ENCODE peak calls at places on chromosome 14, in five cellular contexts. One of them, this sample, is unnamed.

GRCh38 chr14:44497148-44497547 is 9.9 kb downstream of the FSCB start:
- DNase-seq in transverse colon: no peak
- DNase-seq in Panc1: no peak
- DNase-seq in AG04450: no peak
- DNase-seq in breast epithelium: no peak
- DNase-seq in this sample: no peak

GRCh38 chr14:70317969-70318634 is 41.4 kb downstream of the COX16 start:
- DNase-seq in transverse colon: peak; percentile 29
- DNase-seq in breast epithelium: no peak
- DNase-seq in AG04450: peak; percentile 20
- DNase-seq in Panc1: peak; percentile 12
- DNase-seq in this sample: no peak

GRCh38 chr14:78637489-78637888 is 467.3 kb downstream of the NRXN3 start:
- DNase-seq in transverse colon: no peak
- DNase-seq in Panc1: no peak
- DNase-seq in breast epithelium: no peak
- DNase-seq in AG04450: no peak
- DNase-seq in this sample: no peak

GRCh38 chr14:80959448-80960006 is 4.1 kb downstream of the TSHR start:
- DNase-seq in Panc1: no peak
- DNase-seq in breast epithelium: no peak
- DNase-seq in transverse colon: peak; percentile 46
- DNase-seq in AG04450: no peak
- DNase-seq in this sample: no peak

GRCh38 chr14:102418169-102418852 is 55.6 kb downstream of the TECPR2 start:
- DNase-seq in Panc1: no peak
- DNase-seq in AG04450: no peak
- DNase-seq in breast epithelium: no peak
- DNase-seq in transverse colon: no peak
- DNase-seq in this sample: no peak

GRCh38 chr14:37195327-37195726 is 2.4 kb upstream of the MIPOL1 start:
- DNase-seq in AG04450: peak; percentile 21
- DNase-seq in transverse colon: no peak
- DNase-seq in Panc1: no peak
- DNase-seq in breast epithelium: no peak
- DNase-seq in this sample: no peak

GRCh38 chr14:50038398-50039119 is 77.8 kb downstream of the VCPKMT start:
- DNase-seq in AG04450: peak; percentile 74
- DNase-seq in transverse colon: no peak
- DNase-seq in breast epithelium: no peak
- DNase-seq in Panc1: peak; percentile 67
- DNase-seq in this sample: no peak

GRCh38 chr14:34682787-34683321 is 31.5 kb downstream of the CFL2 start:
- DNase-seq in AG04450: no peak
- DNase-seq in Panc1: no peak
- DNase-seq in transverse colon: no peak
- DNase-seq in breast epithelium: no peak
- DNase-seq in this sample: no peak

GRCh38 chr14:71714225-71714624 is 218.0 kb upstream of the RGS6 start:
- DNase-seq in transverse colon: no peak
- DNase-seq in AG04450: no peak
- DNase-seq in Panc1: no peak
- DNase-seq in breast epithelium: no peak
- DNase-seq in this sample: no peak

GRCh38 chr14:28779416-28779941 is 12.9 kb downstream of the FOXG1 start:
- DNase-seq in Panc1: no peak
- DNase-seq in breast epithelium: no peak
- DNase-seq in AG04450: no peak
- DNase-seq in transverse colon: no peak
- DNase-seq in this sample: no peak

GRCh38 chr14:77208266-77208978 is 26.8 kb downstream of the TMEM63C start:
- DNase-seq in transverse colon: peak; percentile 64
- DNase-seq in AG04450: peak; percentile 33
- DNase-seq in Panc1: no peak
- DNase-seq in breast epithelium: peak; percentile 70
- DNase-seq in this sample: no peak

GRCh38 chr14:73491256-73491976 is 683 bp downstream of the RIOX1 start:
- DNase-seq in AG04450: peak; percentile 8
- DNase-seq in breast epithelium: no peak
- DNase-seq in Panc1: no peak
- DNase-seq in transverse colon: peak; percentile 79
- DNase-seq in this sample: peak; percentile 72

GRCh38 chr14:51677276-51677675 is 25.6 kb downstream of the FRMD6 start:
- DNase-seq in AG04450: peak; percentile 38
- DNase-seq in transverse colon: no peak
- DNase-seq in breast epithelium: no peak
- DNase-seq in Panc1: no peak
- DNase-seq in this sample: no peak

GRCh38 chr14:51422704-51423103 is 182.7 kb downstream of the TMX1 start:
- DNase-seq in AG04450: no peak
- DNase-seq in Panc1: no peak
- DNase-seq in transverse colon: no peak
- DNase-seq in breast epithelium: no peak
- DNase-seq in this sample: no peak

GRCh38 chr14:44914849-44915248 is 46.9 kb downstream of the KLHL28 start:
- DNase-seq in transverse colon: no peak
- DNase-seq in Panc1: no peak
- DNase-seq in breast epithelium: no peak
- DNase-seq in AG04450: no peak
- DNase-seq in this sample: no peak

GRCh38 chr14:77989441-77989891 is 180.7 kb upstream of the NRXN3 start:
- DNase-seq in breast epithelium: no peak
- DNase-seq in AG04450: no peak
- DNase-seq in Panc1: no peak
- DNase-seq in transverse colon: no peak
- DNase-seq in this sample: peak; percentile 52

GRCh38 chr14:75399819-75400678 is 27.8 kb upstream of the JDP2 start:
- DNase-seq in Panc1: no peak
- DNase-seq in AG04450: no peak
- DNase-seq in transverse colon: peak; percentile 94
- DNase-seq in breast epithelium: peak; percentile 97
- DNase-seq in this sample: peak; percentile 93

GRCh38 chr14:93115920-93116675 is at the start of gene ITPK1:
- DNase-seq in Panc1: no peak
- DNase-seq in breast epithelium: no peak
- DNase-seq in AG04450: no peak
- DNase-seq in transverse colon: peak; percentile 59
- DNase-seq in this sample: peak; percentile 71

GRCh38 chr14:104601786-104602185 is 2.8 kb downstream of the TMEM179 start:
- DNase-seq in AG04450: no peak
- DNase-seq in transverse colon: no peak
- DNase-seq in Panc1: no peak
- DNase-seq in breast epithelium: no peak
- DNase-seq in this sample: no peak

GRCh38 chr14:71286126-71286525 is 378.9 kb downstream of the PCNX1 start:
- DNase-seq in transverse colon: no peak
- DNase-seq in breast epithelium: no peak
- DNase-seq in AG04450: no peak
- DNase-seq in Panc1: no peak
- DNase-seq in this sample: no peak

GRCh38 chr14:45003924-45004323 is 41.9 kb downstream of the TOGARAM1 start:
- DNase-seq in AG04450: no peak
- DNase-seq in transverse colon: no peak
- DNase-seq in breast epithelium: no peak
- DNase-seq in Panc1: no peak
- DNase-seq in this sample: no peak

GRCh38 chr14:72544615-72545387 is 349.1 kb downstream of the DPF3 start:
- DNase-seq in transverse colon: no peak
- DNase-seq in Panc1: no peak
- DNase-seq in breast epithelium: no peak
- DNase-seq in AG04450: no peak
- DNase-seq in this sample: no peak

GRCh38 chr14:101248840-101249675 is 312.2 kb upstream of the DIO3 start:
- DNase-seq in Panc1: no peak
- DNase-seq in AG04450: no peak
- DNase-seq in breast epithelium: no peak
- DNase-seq in transverse colon: no peak
- DNase-seq in this sample: no peak

GRCh38 chr14:94681300-94682060 is 69.3 kb downstream of the SERPINA3 start:
- DNase-seq in AG04450: no peak
- DNase-seq in breast epithelium: no peak
- DNase-seq in transverse colon: peak; percentile 15
- DNase-seq in Panc1: no peak
- DNase-seq in this sample: no peak
- H3K27ac ChIP-seq in AG04450: no peak overlapping the region
- H3K27ac ChIP-seq in breast epithelium: no peak overlapping the region
- H3K27ac ChIP-seq in transverse colon: no peak overlapping the region
- H3K27ac ChIP-seq in Panc1: no peak overlapping the region
- H3K27ac ChIP-seq in this sample: no peak overlapping the region

GRCh38 chr14:54362759-54363437 is 33.9 kb upstream of the CDKN3 start:
- DNase-seq in Panc1: no peak
- DNase-seq in AG04450: no peak
- DNase-seq in breast epithelium: no peak
- DNase-seq in transverse colon: no peak
- DNase-seq in this sample: no peak

GRCh38 chr14:54366726-54367707 is 29.8 kb upstream of the CDKN3 start:
- DNase-seq in breast epithelium: no peak
- DNase-seq in AG04450: peak; percentile 32
- DNase-seq in transverse colon: peak; percentile 41
- DNase-seq in Panc1: peak; percentile 17
- DNase-seq in this sample: no peak

GRCh38 chr14:54360667-54361066 is 36.1 kb upstream of the CDKN3 start:
- DNase-seq in Panc1: no peak
- DNase-seq in AG04450: no peak
- DNase-seq in breast epithelium: no peak
- DNase-seq in transverse colon: no peak
- DNase-seq in this sample: no peak

GRCh38 chr14:54364555-54365415 is 32.0 kb upstream of the CDKN3 start:
- DNase-seq in AG04450: no peak
- DNase-seq in Panc1: no peak
- DNase-seq in breast epithelium: no peak
- DNase-seq in transverse colon: no peak
- DNase-seq in this sample: no peak

DNA sequence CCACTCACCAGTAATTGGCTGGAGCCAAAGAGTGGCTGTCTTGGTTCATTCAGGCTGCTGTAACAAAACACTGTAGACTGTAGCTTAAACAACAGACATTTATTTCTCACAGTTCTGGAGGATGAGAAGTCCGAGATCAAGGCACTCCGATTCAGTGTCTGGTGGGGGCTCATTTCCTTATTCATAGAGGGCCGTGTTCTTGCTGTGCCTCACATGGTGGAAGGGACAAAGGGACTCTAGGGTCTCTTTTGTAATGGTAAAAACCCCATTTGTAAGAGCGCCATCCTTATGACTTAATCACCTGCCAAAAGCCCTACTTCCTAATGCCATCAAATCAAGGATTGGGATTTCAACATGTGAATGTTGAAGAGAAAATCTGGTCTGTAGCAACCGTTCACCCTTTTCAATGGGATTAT is 34.7 kb upstream of the CDKN3 start:
- DNase-seq in Panc1: no peak
- DNase-seq in transverse colon: no peak
- DNase-seq in breast epithelium: no peak
- DNase-seq in AG04450: no peak
- DNase-seq in this sample: no peak
- H3K4me3 ChIP-seq in Panc1: no peak overlapping the region
- H3K4me3 ChIP-seq in transverse colon: no peak overlapping the region
- H3K4me3 ChIP-seq in breast epithelium: no peak overlapping the region
- H3K4me3 ChIP-seq in AG04450: no peak overlapping the region
- H3K4me3 ChIP-seq in this sample: no peak overlapping the region

GRCh38 chr14:39109893-39110715 is 4.0 kb upstream of the GEMIN2 start:
- DNase-seq in Panc1: no peak
- DNase-seq in AG04450: no peak
- DNase-seq in breast epithelium: no peak
- DNase-seq in transverse colon: no peak
- DNase-seq in this sample: no peak

GRCh38 chr14:39102265-39102968 is 618 bp downstream of the SEC23A start:
- DNase-seq in AG04450: no peak
- DNase-seq in Panc1: no peak
- DNase-seq in transverse colon: peak; percentile 73
- DNase-seq in breast epithelium: no peak
- DNase-seq in this sample: no peak

GRCh38 chr14:39108791-39109190 is 5.3 kb upstream of the GEMIN2 start:
- DNase-seq in Panc1: no peak
- DNase-seq in transverse colon: no peak
- DNase-seq in breast epithelium: no peak
- DNase-seq in AG04450: no peak
- DNase-seq in this sample: no peak

GRCh38 chr14:39102969-39103957 is at the start of gene SEC23A:
- DNase-seq in breast epithelium: peak; percentile 86
- DNase-seq in AG04450: peak; percentile 52
- DNase-seq in transverse colon: peak; percentile 94
- DNase-seq in Panc1: no peak
- DNase-seq in this sample: peak; percentile 96

GRCh38 chr14:39107624-39108023 is 4.6 kb upstream of the SEC23A start:
- DNase-seq in transverse colon: no peak
- DNase-seq in breast epithelium: no peak
- DNase-seq in AG04450: no peak
- DNase-seq in Panc1: no peak
- DNase-seq in this sample: no peak
- TF ChIP-seq CTCF in transverse colon: peak; percentile 48
- TF ChIP-seq CTCF in breast epithelium: peak; percentile 24
- TF ChIP-seq CTCF in AG04450: peak; percentile 65
- TF ChIP-seq CTCF in Panc1: no peak
- TF ChIP-seq CTCF in this sample: no peak

GRCh38 chr14:32413967-32414640 is 85.0 kb downstream of the AKAP6 start:
- DNase-seq in transverse colon: no peak
- DNase-seq in breast epithelium: no peak
- DNase-seq in AG04450: no peak
- DNase-seq in Panc1: no peak
- DNase-seq in this sample: no peak
- H3K27ac ChIP-seq in transverse colon: no peak overlapping the region
- H3K27ac ChIP-seq in breast epithelium: peak overlapping the region; percentile 33
- H3K27ac ChIP-seq in AG04450: no peak overlapping the region
- H3K27ac ChIP-seq in Panc1: no peak overlapping the region
- H3K27ac ChIP-seq in this sample: no peak overlapping the region

DNA sequence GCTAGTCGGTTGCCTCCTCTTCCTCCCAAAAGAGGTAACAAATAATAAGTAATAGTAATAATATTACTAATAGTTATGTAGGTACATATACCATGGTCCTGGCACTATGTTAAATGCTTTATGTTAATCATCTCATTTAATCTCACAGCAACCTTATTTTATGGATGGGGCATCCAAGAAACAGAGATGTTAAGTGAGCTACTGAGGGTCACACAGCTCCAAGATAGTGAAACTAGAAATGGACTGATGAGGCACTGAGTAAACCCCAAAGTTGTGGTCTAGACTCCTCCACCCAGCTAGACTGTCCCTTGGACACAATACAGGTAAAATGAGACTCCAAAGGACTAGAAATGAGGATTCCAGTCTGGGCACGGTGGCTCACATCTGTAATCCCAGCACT is 15.1 kb downstream of the ZFHX2 start:
- DNase-seq in Panc1: no peak
- DNase-seq in breast epithelium: no peak
- DNase-seq in transverse colon: no peak
- DNase-seq in AG04450: no peak
- DNase-seq in this sample: no peak
- H3K4me3 ChIP-seq in Panc1: no peak overlapping the region
- H3K4me3 ChIP-seq in breast epithelium: no peak overlapping the region
- H3K4me3 ChIP-seq in transverse colon: no peak overlapping the region
- H3K4me3 ChIP-seq in AG04450: no peak overlapping the region
- H3K4me3 ChIP-seq in this sample: no peak overlapping the region

This sample was measured in ascending aorta.